ENCODE peak calls at places on chromosomes 16 and 17, in nine cellular contexts. Q is CD8-positive, alpha-beta T cell; C is PC-9; H is tibial nerve; Y is AG04450; G is endodermal cell; T is OCI-LY7; S is AG04449; P is tibial artery. L is an unnamed sample.

GRCh38 chr16:67260426-67261063 is 11.8 kb downstream of the SLC9A5 start:
- DNase-seq in Q (no peak), C (peak), H (no peak), Y (no peak), G (peak), T (peak), S (peak), P (no peak), L (peak)

GRCh38 chr17:55783684-55784245 is 32.9 kb downstream of the PCTP start:
- DNase-seq in Q (no peak), C (no peak), H (peak), Y (no peak), G (peak), T (no peak), S (no peak), P (peak), L (no peak)

GRCh38 chr16:2828876-2829430 is 1.1 kb upstream of the ZG16B start:
- DNase-seq in Q (no peak), C (no peak), H (no peak), Y (no peak), G (no peak), T (no peak), S (no peak), P (no peak), L (no peak)

GRCh38 chr17:33012522-33013033 is 20.9 kb downstream of the SPACA3 start:
- DNase-seq in Q (no peak), C (peak), H (no peak), Y (peak), G (peak), T (no peak), S (peak), P (no peak), L (no peak)

GRCh38 chr17:1197781-1198490 is 18.2 kb upstream of the ABR start:
- DNase-seq in Q (peak), C (no peak), H (peak), Y (no peak), G (no peak), T (peak), S (no peak), P (peak), L (peak)

GRCh38 chr16:69867796-69868565 is 83.2 kb upstream of the CLEC18A start:
- DNase-seq in Q (no peak), C (no peak), H (no peak), Y (no peak), G (no peak), T (no peak), S (no peak), P (no peak), L (no peak)

GRCh38 chr17:19013226-19013625 is 8.7 kb upstream of the FAM83G start:
- DNase-seq in Q (no peak), C (no peak), H (no peak), Y (no peak), G (no peak), T (no peak), S (no peak), P (no peak), L (no peak)

GRCh38 chr17:31130286-31131224 is 35.8 kb downstream of the NF1 start:
- DNase-seq in Q (no peak), C (no peak), H (no peak), Y (no peak), G (peak), T (no peak), S (no peak), P (no peak), L (no peak)

DNA sequence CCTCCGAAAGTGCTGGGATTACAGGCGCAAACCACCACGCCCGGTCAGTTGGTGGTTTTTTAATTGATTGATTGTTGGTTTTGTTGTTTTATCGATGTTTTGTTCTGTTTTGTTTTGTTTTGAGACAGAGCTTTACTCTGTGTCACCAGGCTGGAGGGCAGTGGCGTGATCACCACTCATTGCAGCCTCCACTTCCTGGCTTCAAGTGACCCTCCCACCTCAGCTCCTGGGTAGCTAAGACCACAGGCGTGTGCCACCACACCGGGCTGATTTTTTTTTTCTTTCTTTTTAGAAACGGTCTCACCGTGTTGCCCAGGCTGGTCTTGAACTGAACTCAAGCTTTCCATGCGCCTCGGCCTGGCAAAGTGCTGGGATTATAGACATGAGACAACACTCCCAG is 12.4 kb downstream of the FAM234A start:
- DNase-seq in Q (no peak), C (no peak), H (no peak), Y (no peak), G (no peak), T (no peak), S (no peak), P (no peak), L (no peak)
- TF ChIP-seq CTCF in Q (no peak), C (no peak), H (no peak), Y (no peak), G (no peak), T (no peak), S (no peak), P (no peak), L (no peak)

DNA sequence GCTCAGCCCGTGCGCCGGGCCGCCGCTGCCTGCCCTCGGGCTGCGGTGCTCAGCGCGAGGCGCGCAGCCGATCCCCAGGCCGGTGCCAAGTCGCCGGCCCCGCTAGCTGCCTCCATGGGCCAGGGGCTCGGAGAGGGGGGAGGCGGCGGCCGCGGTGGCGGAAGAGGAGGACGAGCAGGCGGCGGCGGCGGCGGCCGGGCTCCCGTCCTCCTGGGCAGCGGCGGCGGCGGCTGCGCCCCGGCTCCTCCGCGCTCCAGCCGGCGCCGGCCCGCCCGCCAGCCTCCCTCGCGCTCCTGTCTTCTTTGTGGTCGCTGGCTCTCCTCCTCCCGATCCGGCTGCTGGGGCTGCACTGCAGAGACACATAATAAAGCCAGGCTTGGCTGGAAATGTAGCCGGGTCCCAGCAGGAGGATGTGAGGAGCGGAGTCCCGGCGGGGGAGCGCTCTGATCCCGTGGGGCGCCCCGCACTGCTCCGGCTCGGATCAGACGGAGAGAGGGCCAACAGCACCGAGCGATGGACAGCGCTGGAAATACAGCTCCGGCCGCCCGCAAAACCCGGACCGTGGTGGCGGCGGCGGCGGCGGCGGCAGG is 924 bp upstream of the ZNF423 start:
- DNase-seq in Q (no peak), C (peak), H (peak), Y (peak), G (peak), T (peak), S (peak), P (peak), L (peak)
- H3K4me3 ChIP-seq in Q (no peak), C (no peak), H (peak), Y (peak), G (peak), T (peak), S (peak), P (peak), L (peak)

DNA sequence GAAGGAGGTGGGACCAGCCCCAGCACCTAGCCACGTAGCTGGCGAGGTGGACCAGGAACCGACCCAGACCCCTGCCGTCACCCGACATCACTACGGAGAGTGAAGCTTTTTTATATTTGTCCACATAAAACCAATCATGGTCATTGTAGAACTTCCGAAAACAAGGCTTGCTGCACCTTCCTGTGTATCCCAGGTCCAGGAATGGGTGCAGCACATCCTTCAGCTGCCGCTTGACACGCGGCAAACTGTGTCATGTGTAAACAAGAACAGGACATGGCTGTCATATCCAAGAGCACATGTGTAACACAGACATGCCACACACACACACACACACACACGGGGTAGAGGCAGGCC is 1.4 kb downstream of the HBQ1 start:
- DNase-seq in Q (no peak), C (no peak), H (no peak), Y (no peak), G (no peak), T (no peak), S (no peak), P (no peak), L (no peak)
- TF ChIP-seq CTCF in Q (no peak), C (no peak), H (no peak), Y (no peak), G (no peak), T (peak), S (no peak), P (no peak), L (no peak)

GRCh38 chr16:74743045-74743667 is 31.5 kb downstream of the FA2H start:
- DNase-seq in Q (no peak), C (no peak), H (no peak), Y (no peak), G (no peak), T (no peak), S (no peak), P (no peak), L (no peak)
- H3K4me3 ChIP-seq in Q (no peak), C (peak), H (no peak), Y (no peak), G (no peak), T (no peak), S (no peak), P (no peak), L (no peak)

GRCh38 chr16:88753600-88753999 is 31.4 kb downstream of the PIEZO1 start:
- DNase-seq in Q (no peak), C (no peak), H (no peak), Y (no peak), G (no peak), T (no peak), S (no peak), P (no peak), L (no peak)
- TF ChIP-seq CTCF in Q (no peak), C (no peak), H (no peak), Y (no peak), G (peak), T (peak), S (no peak), P (no peak), L (no peak)

DNA sequence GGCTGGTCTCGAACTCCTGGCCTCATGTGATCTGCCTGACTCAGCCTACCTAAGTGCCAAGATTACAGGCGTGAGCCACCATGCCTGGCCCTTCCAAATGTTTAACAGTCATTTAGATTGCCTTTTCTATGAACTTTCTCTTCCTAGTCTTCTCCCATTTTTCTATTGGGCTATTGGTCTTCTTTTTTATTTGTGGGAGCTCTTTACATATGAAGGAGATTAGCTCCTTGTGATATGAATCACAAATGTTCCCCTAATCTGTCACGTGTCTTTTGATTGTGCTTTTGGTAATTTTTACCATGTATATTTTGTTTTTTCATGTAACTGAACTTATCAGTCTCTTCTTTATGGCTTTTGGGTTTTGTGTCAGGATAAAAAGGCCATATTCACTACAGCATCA is 11.9 kb downstream of the ADCY7 start:
- DNase-seq in Q (no peak), C (no peak), H (no peak), Y (no peak), G (no peak), T (no peak), S (no peak), P (no peak), L (no peak)
- H3K4me3 ChIP-seq in Q (no peak), C (no peak), H (no peak), Y (no peak), G (no peak), T (no peak), S (no peak), P (no peak), L (no peak)

GRCh38 chr17:49843774-49844350 is 4.0 kb downstream of the TAC4 start:
- DNase-seq in Q (no peak), C (no peak), H (no peak), Y (no peak), G (peak), T (peak), S (no peak), P (peak), L (peak)
- TF ChIP-seq CTCF in Q (no peak), C (peak), H (peak), Y (peak), G (peak), T (peak), S (peak), P (no peak), L (peak)

GRCh38 chr17:2776589-2777241 is 19.5 kb upstream of the RAP1GAP2 start:
- DNase-seq in Q (no peak), C (no peak), H (no peak), Y (no peak), G (peak), T (no peak), S (no peak), P (no peak), L (no peak)
- H3K4me3 ChIP-seq in Q (peak), C (no peak), H (no peak), Y (no peak), G (peak), T (no peak), S (no peak), P (no peak), L (no peak)

GRCh38 chr16:86771506-86772230 is 193.3 kb downstream of the FOXL1 start:
- DNase-seq in Q (no peak), C (no peak), H (no peak), Y (no peak), G (no peak), T (no peak), S (no peak), P (peak), L (no peak)

GRCh38 chr16:86765389-86766026 is 187.2 kb downstream of the FOXL1 start:
- DNase-seq in Q (no peak), C (no peak), H (no peak), Y (no peak), G (no peak), T (no peak), S (no peak), P (peak), L (no peak)

GRCh38 chr16:86768999-86769398 is 190.7 kb downstream of the FOXL1 start:
- DNase-seq in Q (no peak), C (no peak), H (no peak), Y (no peak), G (no peak), T (no peak), S (no peak), P (peak), L (peak)

GRCh38 chr16:86766700-86767099 is 188.4 kb downstream of the FOXL1 start:
- DNase-seq in Q (no peak), C (no peak), H (no peak), Y (no peak), G (no peak), T (no peak), S (no peak), P (no peak), L (no peak)

GRCh38 chr16:86768231-86768791 is 190.0 kb downstream of the FOXL1 start:
- DNase-seq in Q (no peak), C (no peak), H (no peak), Y (no peak), G (no peak), T (no peak), S (no peak), P (peak), L (no peak)
- TF ChIP-seq CTCF in Q (no peak), C (no peak), H (no peak), Y (no peak), G (no peak), T (no peak), S (no peak), P (no peak), L (no peak)

GRCh38 chr17:40287494-40288369 is at the start of gene CDC6:
- DNase-seq in Q (peak), C (peak), H (peak), Y (peak), G (peak), T (peak), S (peak), P (peak), L (peak)
- H3K4me3 ChIP-seq in Q (peak), C (peak), H (peak), Y (peak), G (peak), T (peak), S (peak), P (peak), L (peak)

L was measured in GM12865.